ENCODE peak calls at places on chromosomes 6 and 20, in five cellular contexts. L is stimulated activated naive CD4-positive, alpha-beta T cell treated with Interleukin-2 at 50 U/mL for 16 hours; O is stomach; B is IMR-90; E is SK-N-SH. M is an unnamed sample.

GRCh38 chr20:6646237-6646636 is 121.2 kb upstream of the BMP2 start:
- DNase-seq in L (no peak), O (no peak), B (no peak), E (no peak), M (no peak)

GRCh38 chr6:34465551-34466241 is at the start of gene PACSIN1:
- DNase-seq in L (no peak), O (peak), B (no peak), E (peak), M (no peak)

GRCh38 chr6:138267971-138268895 is 49.9 kb upstream of the PBOV1 start:
- DNase-seq in L (no peak), O (no peak), B (no peak), E (no peak), M (no peak)

GRCh38 chr6:64280569-64280968 is 645.0 kb downstream of the PHF3 start:
- DNase-seq in L (no peak), O (no peak), B (peak), E (peak), M (no peak)

GRCh38 chr6:37569999-37570776 is 70.5 kb upstream of the CCDC167 start:
- DNase-seq in L (no peak), O (no peak), B (no peak), E (no peak), M (no peak)

GRCh38 chr20:40843251-40843650 is 154.2 kb upstream of the MAFB start:
- DNase-seq in L (no peak), O (no peak), B (no peak), E (no peak), M (no peak)

GRCh38 chr6:125789576-125790402 is 971 bp upstream of the NCOA7 start:
- DNase-seq in L (no peak), O (peak), B (peak), E (peak), M (no peak)

GRCh38 chr6:138970856-138971425 is 17.1 kb downstream of the REPS1 start:
- DNase-seq in L (no peak), O (no peak), B (peak), E (no peak), M (peak)

GRCh38 chr6:41062056-41062455 is 9.1 kb downstream of the APOBEC2 start:
- DNase-seq in L (no peak), O (no peak), B (no peak), E (no peak), M (no peak)

GRCh38 chr6:110653381-110653780 is 161.9 kb downstream of the CDK19 start:
- DNase-seq in L (no peak), O (no peak), B (no peak), E (peak), M (no peak)

GRCh38 chr20:44736170-44737021 is 9.3 kb upstream of the KCNK15 start:
- DNase-seq in L (no peak), O (peak), B (peak), E (no peak), M (no peak)

GRCh38 chr6:21826460-21826859 is 232.9 kb downstream of the SOX4 start:
- DNase-seq in L (no peak), O (no peak), B (no peak), E (no peak), M (no peak)

GRCh38 chr6:13183446-13184088 is 144.8 kb downstream of the TBC1D7 start:
- DNase-seq in L (no peak), O (no peak), B (no peak), E (no peak), M (no peak)

GRCh38 chr6:17167327-17167979 is 65.6 kb downstream of the STMND1 start:
- DNase-seq in L (no peak), O (peak), B (peak), E (peak), M (no peak)

GRCh38 chr6:116060572-116061283 is at the start of gene FRK:
- DNase-seq in L (no peak), O (peak), B (peak), E (no peak), M (peak)

GRCh38 chr6:126831461-126831860 is 287.0 kb upstream of the RSPO3 start:
- DNase-seq in L (no peak), O (no peak), B (no peak), E (no peak), M (no peak)

M was measured in BJ.